ENCODE peak calls at places on chromosomes 16 and 17, in six cellular contexts. F is dorsolateral prefrontal cortex; N is NB4; V is brain microvascular endothelial cell; Q is Caco-2; J is CD8-positive, alpha-beta T cell. H is an unnamed sample.

GRCh38 chr17:20262116-20262977 is 205.0 kb downstream of the LGALS9B start:
- DNase-seq in N (no peak), J (no peak), V (no peak), F (no peak), Q (no peak), H (peak; percentile 8)

GRCh38 chr17:2939714-2940351 is 123.6 kb downstream of the OR1D5 start:
- DNase-seq in J (no peak), Q (no peak), F (no peak), N (no peak), V (no peak), H (no peak)

GRCh38 chr17:81030726-81031570 is 4.0 kb upstream of the BAIAP2 start:
- DNase-seq in Q (no peak), N (no peak), V (no peak), F (no peak), J (no peak), H (no peak)

GRCh38 chr16:89442588-89442987 is 47.8 kb downstream of the ANKRD11 start:
- DNase-seq in N (no peak), V (no peak), Q (no peak), J (no peak), F (no peak), H (no peak)

GRCh38 chr16:23423496-23424049 is 29.4 kb downstream of the COG7 start:
- DNase-seq in J (no peak), V (peak; percentile 81), F (peak; percentile 10), Q (no peak), N (no peak), H (peak; percentile 98)

GRCh38 chr16:14669776-14670175 is 24.3 kb downstream of the PLA2G10 start:
- DNase-seq in N (no peak), Q (no peak), J (no peak), F (peak; percentile 4), V (no peak), H (no peak)

GRCh38 chr17:7523033-7523432 is 25.8 kb upstream of the TNFSF12 start:
- DNase-seq in N (peak; percentile 39), J (peak; percentile 58), Q (no peak), F (no peak), V (no peak), H (no peak)

GRCh38 chr17:57551321-57552079 is 193.6 kb downstream of the CCDC182 start:
- DNase-seq in J (peak; percentile 13), N (no peak), V (no peak), Q (no peak), F (no peak), H (no peak)

GRCh38 chr17:992933-993332 is 4.0 kb upstream of the TIMM22 start:
- DNase-seq in N (no peak), F (no peak), Q (no peak), V (no peak), J (no peak), H (no peak)

GRCh38 chr16:3087243-3087791 is 11.8 kb downstream of the ZSCAN10 start:
- DNase-seq in V (no peak), J (no peak), N (peak; percentile 49), F (no peak), Q (peak; percentile 33), H (no peak)
- H3K4me3 ChIP-seq in V (no peak overlapping the region), J (peak overlapping the region; percentile 7), N (peak overlapping the region; percentile 38), F (no peak overlapping the region), Q (no peak overlapping the region), H (no peak overlapping the region)

GRCh38 chr16:67191995-67192681 is at the start of gene E2F4:
- DNase-seq in N (peak; percentile 97), Q (peak; percentile 94), F (peak; percentile 91), J (peak; percentile 88), V (peak; percentile 79), H (peak; percentile 83)
- TF ChIP-seq CTCF in N (no peak), Q (no peak), F (peak; percentile 35), J (no peak), V (no peak), H (no peak)

DNA sequence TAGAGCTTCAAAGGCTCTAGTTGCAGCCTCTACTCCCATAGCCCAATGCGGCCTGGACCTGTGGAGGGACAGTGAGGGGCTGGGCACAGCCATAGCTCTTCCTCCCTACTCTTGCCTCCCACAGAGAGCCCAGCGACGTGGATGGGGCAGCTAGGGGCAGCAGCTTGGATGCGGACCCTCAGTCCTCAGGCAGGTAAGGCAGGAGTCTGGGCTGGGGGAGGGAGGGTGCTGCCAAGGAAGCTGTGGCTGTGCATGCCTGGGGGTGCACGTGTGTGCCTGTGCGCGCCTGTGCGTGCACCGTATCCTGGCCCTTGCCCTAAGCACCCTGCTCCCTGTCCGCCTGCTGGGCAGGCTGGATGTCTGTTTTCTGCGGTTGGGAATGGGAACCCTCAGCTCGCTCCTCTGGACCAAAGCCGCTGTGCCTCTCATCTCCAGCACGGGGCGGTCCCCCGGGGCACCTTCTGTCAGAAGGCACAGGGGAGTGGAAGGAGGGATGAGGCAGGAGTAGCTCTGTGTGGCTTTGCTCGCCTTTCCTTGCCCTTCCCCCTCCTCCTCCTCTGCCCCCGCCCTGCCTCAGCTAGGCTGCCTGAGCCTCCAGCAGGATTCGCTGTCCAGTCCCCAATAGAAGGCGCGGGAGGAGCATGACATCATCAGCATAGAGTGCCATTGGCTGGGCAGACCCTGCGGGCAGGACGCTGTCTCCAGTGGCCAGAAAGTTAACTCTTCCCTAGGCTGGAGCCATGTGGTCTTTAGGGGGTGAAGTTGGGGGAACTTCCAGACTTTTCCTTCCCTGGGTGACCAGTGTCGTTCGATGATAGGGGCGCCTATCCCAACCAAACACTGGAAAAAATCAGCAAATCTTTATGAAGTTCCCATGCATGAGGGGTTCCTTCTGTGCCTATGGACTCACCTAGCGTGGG is 797 bp downstream of the PRCD start:
- DNase-seq in V (peak; percentile 97), Q (peak; percentile 94), N (peak; percentile 88), F (peak; percentile 98), J (no peak), H (peak; percentile 83)
- H3K4me3 ChIP-seq in V (peak overlapping the region; percentile 49), Q (peak overlapping the region; percentile 30), N (no peak overlapping the region), F (peak overlapping the region; percentile 50), J (no peak overlapping the region), H (peak overlapping the region; percentile 27)

GRCh38 chr16:30369938-30370443 is 303 bp downstream of the TBC1D10B start:
- DNase-seq in Q (peak; percentile 37), N (no peak), V (no peak), J (no peak), F (no peak), H (no peak)
- TF ChIP-seq CTCF in Q (no peak), N (no peak), V (no peak), J (no peak), F (no peak), H (no peak)

GRCh38 chr16:70803354-70803753 is 2.4 kb upstream of the VAC14 start:
- DNase-seq in F (no peak), N (no peak), Q (no peak), V (no peak), J (no peak), H (no peak)

GRCh38 chr16:70805787-70806186 is 4.8 kb upstream of the VAC14 start:
- DNase-seq in V (peak; percentile 92), Q (no peak), F (no peak), N (no peak), J (no peak), H (no peak)

GRCh38 chr16:70805380-70805779 is 4.4 kb upstream of the VAC14 start:
- DNase-seq in J (no peak), F (no peak), V (no peak), N (no peak), Q (no peak), H (no peak)

GRCh38 chr16:70804153-70804728 is 3.3 kb upstream of the VAC14 start:
- DNase-seq in V (peak; percentile 91), J (no peak), Q (no peak), N (peak; percentile 82), F (no peak), H (peak; percentile 29)

DNA sequence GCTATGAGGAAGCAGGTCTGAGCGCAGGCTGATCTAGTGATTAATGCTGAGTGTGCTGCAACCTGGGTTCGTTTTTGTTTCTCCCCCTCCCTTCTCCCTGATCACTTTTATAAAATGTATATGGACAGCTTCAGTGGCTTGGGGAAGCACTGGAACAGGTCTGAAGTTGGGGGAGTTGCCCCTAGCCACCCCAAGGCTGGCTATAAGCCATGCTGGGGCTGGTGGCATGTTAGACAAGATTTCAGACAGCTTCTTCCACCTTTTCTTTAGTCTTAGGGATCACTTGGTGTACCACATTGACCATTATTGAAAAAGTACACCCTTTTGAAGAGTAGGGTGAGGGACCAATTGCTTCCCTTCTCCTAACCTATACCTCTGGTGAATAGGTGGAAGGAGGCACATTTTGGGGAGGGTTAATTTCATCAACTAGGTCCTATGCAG is 3.8 kb upstream of the VAC14 start:
- DNase-seq in V (no peak), Q (no peak), N (no peak), F (no peak), J (peak; percentile 6), H (no peak)
- H3K4me3 ChIP-seq in V (no peak overlapping the region), Q (no peak overlapping the region), N (no peak overlapping the region), F (no peak overlapping the region), J (no peak overlapping the region), H (no peak overlapping the region)

GRCh38 chr17:50533185-50533584 is 650 bp downstream of the EPN3 start:
- DNase-seq in V (no peak), F (no peak), N (no peak), Q (no peak), J (no peak), H (no peak)

GRCh38 chr17:50534979-50535326 is 2.4 kb downstream of the EPN3 start:
- DNase-seq in N (no peak), F (no peak), Q (no peak), J (no peak), V (no peak), H (no peak)

GRCh38 chr17:50535407-50535806 is 2.9 kb downstream of the EPN3 start:
- DNase-seq in N (no peak), F (no peak), Q (no peak), V (no peak), J (no peak), H (no peak)

GRCh38 chr17:50533720-50534148 is 1.2 kb downstream of the EPN3 start:
- DNase-seq in F (peak; percentile 50), Q (no peak), J (no peak), N (no peak), V (peak; percentile 9), H (no peak)

GRCh38 chr17:50534222-50534978 is 1.9 kb downstream of the EPN3 start:
- DNase-seq in V (no peak), N (no peak), J (no peak), F (no peak), Q (peak; percentile 72), H (no peak)
- TF ChIP-seq CTCF in V (peak; percentile 60), N (no peak), J (no peak), F (no peak), Q (peak; percentile 37), H (peak; percentile 39)

H was measured in astrocyte of the cerebellum.